ENCODE peak calls at places on chromosomes 7 and 10, in eight cellular contexts. F, G, R, D, T, E, M and J are unnamed samples.

GRCh38 chr7:114658188-114658587 is 243.6 kb downstream of the FOXP2 start:
- DNase-seq in T (no peak), M (no peak), F (no peak), E (no peak), G (no peak), D (no peak), R (no peak), J (no peak)

GRCh38 chr7:148262721-148263229 is 327.8 kb upstream of the C7orf33 start:
- DNase-seq in G (peak; percentile 51), F (peak; percentile 81), D (peak; percentile 84), R (peak; percentile 31), M (peak; percentile 87), E (no peak), T (peak; percentile 70), J (peak; percentile 57)

GRCh38 chr7:141663081-141663510 is 38.9 kb downstream of the DENND11 start:
- DNase-seq in R (no peak), D (no peak), F (peak; percentile 23), T (no peak), M (no peak), E (peak; percentile 97), G (no peak), J (no peak)

GRCh38 chr7:151406886-151407583 is 2.8 kb downstream of the WDR86 start:
- DNase-seq in G (no peak), E (no peak), R (no peak), D (no peak), M (no peak), T (no peak), F (no peak), J (no peak)

GRCh38 chr10:75623310-75623940 is 192.0 kb downstream of the LRMDA start:
- DNase-seq in G (no peak), D (no peak), T (no peak), F (no peak), M (no peak), E (no peak), R (no peak), J (no peak)

GRCh38 chr7:105017263-105018051 is 3.5 kb downstream of the KMT2E start:
- DNase-seq in T (no peak), G (peak; percentile 52), R (no peak), F (no peak), D (no peak), E (no peak), M (peak; percentile 69), J (no peak)

GRCh38 chr7:84948632-84949031 is 238.2 kb downstream of the SEMA3D start:
- DNase-seq in M (no peak), T (no peak), D (no peak), F (no peak), E (no peak), R (no peak), G (no peak), J (no peak)

GRCh38 chr10:99435986-99436633 is 5.7 kb upstream of the GOT1 start:
- DNase-seq in T (peak; percentile 69), G (peak; percentile 61), E (peak; percentile 40), R (peak; percentile 44), M (peak; percentile 82), F (peak; percentile 76), D (peak; percentile 36), J (peak; percentile 66)

GRCh38 chr10:79367421-79368189 is 20.3 kb downstream of the PPIF start:
- DNase-seq in G (no peak), M (no peak), F (no peak), T (no peak), E (no peak), R (no peak), D (no peak), J (peak; percentile 65)

GRCh38 chr7:116798205-116798730 is 64.1 kb upstream of the CAPZA2 start:
- DNase-seq in R (no peak), D (no peak), G (no peak), E (no peak), T (no peak), F (no peak), M (no peak), J (no peak)

GRCh38 chr10:13503745-13504463 is 24.9 kb downstream of the BEND7 start:
- DNase-seq in D (no peak), E (peak; percentile 40), G (no peak), F (peak; percentile 11), M (no peak), R (no peak), T (no peak), J (peak; percentile 79)

GRCh38 chr7:1248459-1249131 is 15.9 kb downstream of the UNCX start:
- DNase-seq in R (no peak), G (no peak), D (no peak), M (no peak), F (no peak), T (no peak), E (no peak), J (no peak)

DNA sequence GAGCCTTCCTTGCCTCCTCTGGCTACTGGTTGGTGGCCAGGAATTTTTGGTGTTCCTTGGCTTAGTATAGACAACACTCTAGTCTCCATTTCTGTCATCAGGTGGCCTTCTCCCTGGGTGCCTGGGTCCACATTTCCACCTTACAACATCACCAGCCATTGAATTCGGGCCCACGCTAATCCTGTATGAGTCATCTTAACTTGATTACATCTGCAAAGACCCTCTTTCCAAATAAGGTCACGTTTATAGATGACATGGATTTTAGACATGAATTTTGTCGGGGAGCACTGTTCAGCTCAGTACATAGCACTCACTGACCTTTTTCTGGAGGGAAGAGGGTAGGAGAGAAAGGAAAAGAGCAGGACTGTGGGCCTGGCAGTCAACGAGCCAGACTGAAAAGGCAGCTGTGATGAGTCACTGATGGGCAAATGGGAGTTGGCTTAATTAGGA is 39.4 kb downstream of the MMRN2 start:
- DNase-seq in M (no peak), F (no peak), E (no peak), T (no peak), D (no peak), G (no peak), R (no peak), J (peak; percentile 65)
- H3K36me3 ChIP-seq in M (no peaks in the 10 kb centered on the region), F (no peaks in the 10 kb centered on the region), E (no peaks in the 10 kb centered on the region), T (no peaks in the 10 kb centered on the region), D (peaks cover 76% of the 10 kb centered on the region), G (no peaks in the 10 kb centered on the region), R (peaks cover 16% of the 10 kb centered on the region), J (peaks cover 39% of the 10 kb centered on the region)

GRCh38 chr7:127900116-127900515 is 131.1 kb downstream of the LRRC4 start:
- DNase-seq in M (no peak), E (no peak), G (no peak), T (no peak), D (no peak), F (no peak), R (no peak), J (peak; percentile 34)
- H3K9me2 ChIP-seq in M (no peaks in the 10 kb centered on the region), E (no peaks in the 10 kb centered on the region), G (no peaks in the 10 kb centered on the region), T (no peaks in the 10 kb centered on the region), D (no peaks in the 10 kb centered on the region), F (no peaks in the 10 kb centered on the region), R (no peaks in the 10 kb centered on the region), J (no peaks in the 10 kb centered on the region)

GRCh38 chr10:59285073-59285472 is 77.3 kb downstream of the FAM13C start:
- DNase-seq in F (no peak), T (no peak), D (no peak), G (no peak), E (no peak), R (no peak), M (no peak), J (no peak)

GRCh38 chr10:59284111-59284975 is 78.0 kb downstream of the FAM13C start:
- DNase-seq in T (no peak), R (no peak), D (peak; percentile 14), G (no peak), M (no peak), F (no peak), E (no peak), J (no peak)

GRCh38 chr10:59285848-59286247 is 76.5 kb downstream of the FAM13C start:
- DNase-seq in T (no peak), M (no peak), R (no peak), G (no peak), D (no peak), F (no peak), E (no peak), J (no peak)

GRCh38 chr10:59281861-59282260 is 80.5 kb downstream of the FAM13C start:
- DNase-seq in R (no peak), D (no peak), G (no peak), E (no peak), M (no peak), F (no peak), T (no peak), J (no peak)

GRCh38 chr10:59283456-59284082 is 78.8 kb downstream of the FAM13C start:
- DNase-seq in R (no peak), M (no peak), G (no peak), E (no peak), D (peak; percentile 58), T (no peak), F (no peak), J (no peak)
- H2AFZ ChIP-seq in R (no peak overlapping the region), M (no peak overlapping the region), G (no peak overlapping the region), E (no peak overlapping the region), D (no peak overlapping the region), T (no peak overlapping the region), F (no peak overlapping the region), J (no peak overlapping the region)

DNA sequence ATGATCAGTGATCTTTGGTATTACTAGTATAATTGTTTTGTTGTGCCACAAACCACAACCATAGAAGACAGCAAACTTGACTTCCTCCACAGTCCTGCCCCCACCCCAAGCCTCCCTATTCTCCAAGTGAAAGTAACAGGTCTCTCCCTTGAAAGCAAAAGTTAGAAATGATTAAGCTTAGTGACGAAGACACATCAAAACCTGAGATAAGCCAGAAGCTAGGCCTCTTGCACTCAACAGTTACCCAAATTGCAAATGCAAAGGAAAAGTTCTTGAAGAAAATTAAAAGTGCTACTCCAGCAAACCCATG is 7.5 kb downstream of the SAR1A start:
- DNase-seq in D (no peak), G (no peak), E (no peak), T (no peak), R (no peak), M (no peak), F (no peak), J (no peak)
- H3K36me3 ChIP-seq in D (peaks cover 79% of the 10 kb centered on the region), G (peaks cover 95% of the 10 kb centered on the region), E (peaks cover 62% of the 10 kb centered on the region), T (peaks cover 16% of the 10 kb centered on the region), R (peaks cover 38% of the 10 kb centered on the region), M (peaks cover 70% of the 10 kb centered on the region), F (peaks cover 7% of the 10 kb centered on the region), J (peaks cover 59% of the 10 kb centered on the region)

DNA sequence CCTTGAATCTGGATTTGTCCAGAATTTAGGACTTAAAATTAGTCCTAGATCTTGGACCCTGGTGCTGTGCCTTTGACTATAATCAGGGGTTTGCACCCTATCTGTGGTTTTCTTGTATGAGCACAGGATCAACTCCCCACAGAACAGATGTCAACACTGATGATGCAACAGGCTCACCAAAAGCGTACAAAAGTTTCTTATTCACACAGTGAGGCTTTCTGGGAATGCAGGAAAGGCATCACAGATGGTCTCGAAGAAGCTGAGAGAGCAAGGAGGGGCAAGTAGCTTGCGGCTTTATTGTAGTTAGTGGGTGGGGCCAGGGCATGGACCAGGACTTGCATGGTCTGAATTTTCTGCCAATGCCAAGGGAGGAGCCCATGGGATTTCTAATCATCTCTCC is 46.2 kb downstream of the SEC61G start:
- DNase-seq in M (no peak), T (no peak), R (no peak), G (no peak), E (no peak), D (no peak), F (no peak), J (no peak)
- H3K9me2 ChIP-seq in M (no peaks in the 10 kb centered on the region), T (no peaks in the 10 kb centered on the region), R (no peaks in the 10 kb centered on the region), G (no peaks in the 10 kb centered on the region), E (no peaks in the 10 kb centered on the region), D (no peaks in the 10 kb centered on the region), F (no peaks in the 10 kb centered on the region), J (no peaks in the 10 kb centered on the region)